ENCODE peak calls at places on chromosomes 4 and X, in eight cellular contexts. B is A549, M is neural crest cell, F is WTC11, A is psoas muscle, E is prostate gland, T is HL-60, S is astrocyte of the spinal cord. N is an unnamed sample.

GRCh38 chr4:130090427-130090826 is 994.5 kb downstream of the C4orf33 start:
- DNase-seq in B (no peak), M (no peak), F (no peak), A (no peak), E (no peak), T (no peak), S (no peak), N (no peak)

GRCh38 chrX:153460826-153461225 is 9.6 kb downstream of the HAUS7 start:
- DNase-seq in B (peak), M (peak), F (peak), A (peak), E (no peak), T (peak), S (peak), N (no peak)

GRCh38 chrX:120514236-120514635 is 45.1 kb upstream of the LAMP2 start:
- DNase-seq in B (peak), M (no peak), F (no peak), A (no peak), E (no peak), T (peak), S (peak), N (no peak)

GRCh38 chr4:65668201-65669007 is 1.9 kb downstream of the EPHA5 start:
- DNase-seq in B (no peak), M (no peak), F (peak), A (no peak), E (peak), T (no peak), S (peak), N (no peak)

GRCh38 chrX:53084043-53084570 is 1.9 kb downstream of the TSPYL2 start:
- DNase-seq in B (no peak), M (no peak), F (no peak), A (no peak), E (no peak), T (no peak), S (no peak), N (no peak)

GRCh38 chr4:101711590-101712255 is 78.8 kb upstream of the BANK1 start:
- DNase-seq in B (no peak), M (no peak), F (no peak), A (no peak), E (no peak), T (no peak), S (no peak), N (no peak)

GRCh38 chrX:20664774-20665173 is 398.1 kb upstream of the RPS6KA3 start:
- DNase-seq in B (no peak), M (no peak), F (peak), A (no peak), E (no peak), T (no peak), S (no peak), N (no peak)

GRCh38 chr4:16794816-16795445 is 103.5 kb downstream of the LDB2 start:
- DNase-seq in B (peak), M (peak), F (peak), A (no peak), E (no peak), T (peak), S (peak), N (peak)

GRCh38 chr4:15149842-15150592 is 147.7 kb downstream of the CPEB2 start:
- DNase-seq in B (peak), M (peak), F (peak), A (peak), E (peak), T (peak), S (peak), N (peak)

GRCh38 chr4:135382280-135382679 is 1180.7 kb upstream of the PABPC4L start:
- DNase-seq in B (peak), M (no peak), F (peak), A (no peak), E (no peak), T (no peak), S (peak), N (no peak)

GRCh38 chr4:55125087-55125721 is at the start of gene KDR:
- DNase-seq in B (no peak), M (peak), F (peak), A (peak), E (peak), T (no peak), S (peak), N (peak)

GRCh38 chrX:11143931-11144678 is 33.0 kb downstream of the HCCS start:
- DNase-seq in B (peak), M (peak), F (peak), A (no peak), E (peak), T (peak), S (peak), N (peak)

GRCh38 chrX:776061-776460 is 145.5 kb downstream of the SHOX start:
- DNase-seq in B (no peak), M (no peak), F (no peak), A (no peak), E (no peak), T (no peak), S (no peak), N (no peak)

GRCh38 chrX:129665916-129666644 is 11.3 kb upstream of the APLN start:
- DNase-seq in B (peak), M (no peak), F (no peak), A (no peak), E (no peak), T (no peak), S (peak), N (no peak)

GRCh38 chr4:3412257-3413020 is 29.3 kb upstream of the HGFAC start:
- DNase-seq in B (no peak), M (no peak), F (no peak), A (no peak), E (no peak), T (no peak), S (no peak), N (peak)

GRCh38 chrX:78625292-78625909 is 33.7 kb downstream of the RTL3 start:
- DNase-seq in B (no peak), M (no peak), F (no peak), A (no peak), E (no peak), T (peak), S (no peak), N (no peak)

GRCh38 chr4:94722748-94723147 is 35.0 kb upstream of the BMPR1B start:
- DNase-seq in B (peak), M (no peak), F (no peak), A (no peak), E (no peak), T (no peak), S (no peak), N (no peak)

GRCh38 chrX:41518841-41519220 is 71.7 kb downstream of the NYX start:
- DNase-seq in B (no peak), M (no peak), F (no peak), A (no peak), E (no peak), T (no peak), S (peak), N (no peak)

GRCh38 chrX:34778961-34779360 is 121.9 kb upstream of the TMEM47 start:
- DNase-seq in B (no peak), M (no peak), F (no peak), A (no peak), E (no peak), T (no peak), S (peak), N (no peak)

GRCh38 chr4:103757631-103758030 is 37.8 kb upstream of the TACR3 start:
- DNase-seq in B (no peak), M (no peak), F (no peak), A (no peak), E (no peak), T (no peak), S (no peak), N (no peak)

GRCh38 chr4:106035204-106035603 is 139.9 kb downstream of the NPNT start:
- DNase-seq in B (no peak), M (no peak), F (no peak), A (no peak), E (no peak), T (no peak), S (no peak), N (no peak)

GRCh38 chr4:102710986-102711385 is 49.8 kb downstream of the MANBA start:
- DNase-seq in B (no peak), M (no peak), F (no peak), A (no peak), E (no peak), T (no peak), S (no peak), N (no peak)

GRCh38 chrX:47743504-47743903 is 84.5 kb upstream of the UXT start:
- DNase-seq in B (no peak), M (no peak), F (no peak), A (no peak), E (no peak), T (no peak), S (peak), N (no peak)

GRCh38 chr4:73707918-73708577 is 32.3 kb upstream of the CXCL8 start:
- DNase-seq in B (peak), M (no peak), F (no peak), A (peak), E (peak), T (peak), S (peak), N (peak)

GRCh38 chr4:174284181-174284886 is 623 bp downstream of the CEP44 start:
- DNase-seq in B (peak), M (no peak), F (no peak), A (no peak), E (no peak), T (no peak), S (peak), N (no peak)

GRCh38 chr4:2284934-2285664 is 23.2 kb upstream of the MXD4 start:
- DNase-seq in B (no peak), M (no peak), F (no peak), A (peak), E (no peak), T (no peak), S (peak), N (peak)

GRCh38 chr4:38290914-38291313 is 330.7 kb downstream of the PTTG2 start:
- DNase-seq in B (no peak), M (no peak), F (no peak), A (no peak), E (no peak), T (no peak), S (no peak), N (no peak)

GRCh38 chr4:98507299-98507698 is 151.1 kb downstream of the TSPAN5 start:
- DNase-seq in B (no peak), M (no peak), F (no peak), A (no peak), E (no peak), T (no peak), S (no peak), N (no peak)

GRCh38 chrX:150968862-150969720 is 14.0 kb upstream of the HMGB3 start:
- DNase-seq in B (no peak), M (no peak), F (no peak), A (no peak), E (no peak), T (no peak), S (no peak), N (no peak)

GRCh38 chr4:40492747-40493146 is 136.9 kb downstream of the RBM47 start:
- DNase-seq in B (no peak), M (no peak), F (no peak), A (no peak), E (no peak), T (no peak), S (no peak), N (no peak)

GRCh38 chrX:97401154-97401553 is 517.4 kb downstream of the RPA4 start:
- DNase-seq in B (peak), M (no peak), F (no peak), A (no peak), E (no peak), T (no peak), S (no peak), N (no peak)

GRCh38 chr4:137360701-137361213 is 171.5 kb downstream of the PCDH18 start:
- DNase-seq in B (no peak), M (no peak), F (no peak), A (no peak), E (no peak), T (no peak), S (no peak), N (no peak)

GRCh38 chrX:144586756-144587155 is 660.5 kb upstream of the SPANXN1 start:
- DNase-seq in B (no peak), M (no peak), F (no peak), A (no peak), E (no peak), T (no peak), S (peak), N (no peak)

GRCh38 chrX:134469481-134469880 is 9.5 kb downstream of the HPRT1 start:
- DNase-seq in B (no peak), M (no peak), F (no peak), A (no peak), E (no peak), T (peak), S (peak), N (no peak)

GRCh38 chr4:139655116-139655515 is 10.5 kb upstream of the MGST2 start:
- DNase-seq in B (peak), M (no peak), F (no peak), A (no peak), E (no peak), T (peak), S (peak), N (no peak)
- TF ChIP-seq CTCF in B (peak), M (peak), F (no peak), A (peak), E (no peak), T (peak), S (peak), N (peak)

GRCh38 chr4:81818385-81818784 is 346.7 kb upstream of the RASGEF1B start:
- DNase-seq in B (no peak), M (no peak), F (no peak), A (no peak), E (no peak), T (no peak), S (no peak), N (no peak)
- TF ChIP-seq CTCF in B (no peak), M (no peak), F (no peak), A (no peak), E (no peak), T (no peak), S (no peak), N (no peak)

GRCh38 chrX:68719904-68720614 is 72.6 kb downstream of the STARD8 start:
- DNase-seq in B (peak), M (no peak), F (no peak), A (no peak), E (peak), T (peak), S (no peak), N (no peak)
- TF ChIP-seq CTCF in B (no peak), M (peak), F (no peak), A (no peak), E (no peak), T (no peak), S (peak), N (peak)

GRCh38 chr4:24888475-24888874 is 24.4 kb downstream of the CCDC149 start:
- DNase-seq in B (no peak), M (no peak), F (no peak), A (no peak), E (no peak), T (no peak), S (no peak), N (no peak)

GRCh38 chr4:24884925-24885324 is 27.9 kb downstream of the CCDC149 start:
- DNase-seq in B (no peak), M (no peak), F (no peak), A (no peak), E (no peak), T (no peak), S (no peak), N (no peak)

GRCh38 chr4:24885342-24885741 is 27.5 kb downstream of the CCDC149 start:
- DNase-seq in B (no peak), M (no peak), F (no peak), A (no peak), E (no peak), T (no peak), S (peak), N (no peak)

GRCh38 chr4:24887881-24888430 is 24.9 kb downstream of the CCDC149 start:
- DNase-seq in B (no peak), M (no peak), F (no peak), A (no peak), E (no peak), T (no peak), S (no peak), N (no peak)

DNA sequence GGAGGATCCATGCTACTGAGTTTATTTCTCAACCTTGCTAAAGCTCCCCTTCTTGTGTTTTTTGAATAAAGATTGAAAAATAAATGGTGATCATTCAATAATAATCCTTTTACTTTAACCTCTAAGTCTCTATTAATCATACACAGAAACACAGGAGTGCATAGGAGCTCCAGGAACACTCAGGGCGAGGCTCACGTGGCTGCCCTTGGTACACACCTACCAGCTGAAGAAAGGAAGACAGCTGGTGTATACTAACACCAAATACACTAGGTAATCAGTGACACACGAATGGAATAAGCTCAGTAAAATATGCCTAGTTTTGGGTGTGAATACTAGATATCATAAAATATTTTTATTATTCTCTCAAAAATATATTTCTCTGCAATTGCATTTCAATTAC is 26.2 kb downstream of the CCDC149 start:
- DNase-seq in B (no peak), M (no peak), F (no peak), A (no peak), E (no peak), T (no peak), S (no peak), N (no peak)
- TF ChIP-seq CTCF in B (no peak), M (no peak), F (no peak), A (no peak), E (no peak), T (no peak), S (no peak), N (no peak)